ENCODE peak calls at places on chromosome 13, in eight cellular contexts. W, L, Z, O, J, S, Y and F are unnamed samples.

GRCh38 chr13:111388851-111389500 is 68.5 kb downstream of the TEX29 start:
- DNase-seq in W (no peak), L (peak), Z (no peak), O (no peak), J (no peak), S (no peak), Y (no peak), F (no peak)

GRCh38 chr13:113157929-113158747 is at the start of gene PROZ:
- DNase-seq in W (no peak), L (no peak), Z (no peak), O (no peak), J (no peak), S (no peak), Y (no peak), F (no peak)

GRCh38 chr13:83121904-83122303 is 760.4 kb downstream of the SLITRK1 start:
- DNase-seq in W (no peak), L (no peak), Z (no peak), O (peak), J (no peak), S (no peak), Y (peak), F (no peak)

GRCh38 chr13:33057019-33057785 is 41.0 kb downstream of the KL start:
- DNase-seq in W (no peak), L (no peak), Z (no peak), O (peak), J (peak), S (peak), Y (peak), F (peak)

GRCh38 chr13:53422415-53422814 is 393.8 kb downstream of the OLFM4 start:
- DNase-seq in W (no peak), L (no peak), Z (no peak), O (no peak), J (no peak), S (no peak), Y (no peak), F (no peak)

GRCh38 chr13:48194392-48194754 is 38.6 kb upstream of the ITM2B start:
- DNase-seq in W (no peak), L (no peak), Z (no peak), O (peak), J (no peak), S (no peak), Y (peak), F (peak)

GRCh38 chr13:40758811-40759210 is 12.2 kb downstream of the MRPS31 start:
- DNase-seq in W (no peak), L (no peak), Z (no peak), O (no peak), J (no peak), S (no peak), Y (no peak), F (peak)

GRCh38 chr13:33119886-33120543 is 103.8 kb downstream of the KL start:
- DNase-seq in W (no peak), L (no peak), Z (peak), O (no peak), J (no peak), S (no peak), Y (no peak), F (no peak)

GRCh38 chr13:98783856-98784478 is 31.5 kb upstream of the SLC15A1 start:
- DNase-seq in W (no peak), L (peak), Z (no peak), O (no peak), J (no peak), S (no peak), Y (no peak), F (no peak)

GRCh38 chr13:67614013-67614412 is 383.9 kb upstream of the PCDH9 start:
- DNase-seq in W (no peak), L (no peak), Z (no peak), O (no peak), J (no peak), S (no peak), Y (no peak), F (no peak)

GRCh38 chr13:31968473-31968872 is 63.1 kb upstream of the FRY start:
- DNase-seq in W (no peak), L (peak), Z (no peak), O (no peak), J (no peak), S (no peak), Y (peak), F (peak)

GRCh38 chr13:43036386-43037220 is 13.2 kb downstream of the DNAJC15 start:
- DNase-seq in W (no peak), L (no peak), Z (no peak), O (no peak), J (no peak), S (no peak), Y (peak), F (no peak)

GRCh38 chr13:99819962-99820361 is 151.6 kb downstream of the ZIC5 start:
- DNase-seq in W (no peak), L (peak), Z (no peak), O (no peak), J (no peak), S (no peak), Y (no peak), F (no peak)

GRCh38 chr13:109028626-109029025 is 399.2 kb downstream of the MYO16 start:
- DNase-seq in W (no peak), L (no peak), Z (no peak), O (no peak), J (no peak), S (no peak), Y (peak), F (no peak)

GRCh38 chr13:78712866-78713265 is 53.9 kb upstream of the OBI1 start:
- DNase-seq in W (no peak), L (no peak), Z (no peak), O (no peak), J (no peak), S (no peak), Y (no peak), F (no peak)

GRCh38 chr13:73421310-73421912 is 362.6 kb downstream of the KLF5 start:
- DNase-seq in W (no peak), L (peak), Z (peak), O (peak), J (no peak), S (no peak), Y (no peak), F (no peak)

GRCh38 chr13:80339841-80340642 is 884 bp downstream of the SPRY2 start:
- DNase-seq in W (peak), L (peak), Z (no peak), O (peak), J (no peak), S (peak), Y (peak), F (peak)

GRCh38 chr13:112690242-112690943 is 555 bp downstream of the ATP11A start:
- DNase-seq in W (peak), L (peak), Z (no peak), O (peak), J (peak), S (peak), Y (peak), F (peak)

GRCh38 chr13:40207110-40207478 is 459.3 kb downstream of the FOXO1 start:
- DNase-seq in W (no peak), L (no peak), Z (no peak), O (no peak), J (no peak), S (no peak), Y (no peak), F (peak)

GRCh38 chr13:41216160-41216559 is 21.8 kb upstream of the KBTBD7 start:
- DNase-seq in W (no peak), L (no peak), Z (no peak), O (peak), J (peak), S (no peak), Y (peak), F (no peak)

GRCh38 chr13:66849706-66850105 is 380.4 kb downstream of the PCDH9 start:
- DNase-seq in W (no peak), L (no peak), Z (no peak), O (no peak), J (no peak), S (no peak), Y (no peak), F (no peak)

GRCh38 chr13:112253631-112254030 is 122.5 kb upstream of the SPACA7 start:
- DNase-seq in W (no peak), L (peak), Z (no peak), O (no peak), J (no peak), S (no peak), Y (no peak), F (no peak)

GRCh38 chr13:46648166-46648607 is 95.2 kb downstream of the LRCH1 start:
- DNase-seq in W (peak), L (peak), Z (peak), O (peak), J (peak), S (no peak), Y (no peak), F (peak)

GRCh38 chr13:111267784-111268183 is 52.7 kb upstream of the TEX29 start:
- DNase-seq in W (no peak), L (no peak), Z (no peak), O (no peak), J (no peak), S (no peak), Y (no peak), F (no peak)

GRCh38 chr13:102977471-102977870 is 88.7 kb downstream of the SLC10A2 start:
- DNase-seq in W (no peak), L (peak), Z (no peak), O (peak), J (no peak), S (no peak), Y (peak), F (no peak)

GRCh38 chr13:75437582-75438318 is 44.2 kb downstream of the TBC1D4 start:
- DNase-seq in W (no peak), L (no peak), Z (no peak), O (peak), J (peak), S (no peak), Y (peak), F (no peak)

GRCh38 chr13:107250626-107251025 is 682.7 kb upstream of the ARGLU1 start:
- DNase-seq in W (no peak), L (no peak), Z (no peak), O (no peak), J (no peak), S (no peak), Y (no peak), F (no peak)

GRCh38 chr13:72506706-72507105 is 220.7 kb downstream of the MZT1 start:
- DNase-seq in W (no peak), L (no peak), Z (no peak), O (no peak), J (no peak), S (no peak), Y (no peak), F (no peak)

GRCh38 chr13:47831265-47831664 is 169.8 kb downstream of the SUCLA2 start:
- DNase-seq in W (no peak), L (no peak), Z (no peak), O (peak), J (peak), S (no peak), Y (peak), F (no peak)

GRCh38 chr13:26664942-26665341 is 95.6 kb downstream of the GPR12 start:
- DNase-seq in W (no peak), L (no peak), Z (no peak), O (no peak), J (no peak), S (no peak), Y (no peak), F (no peak)

GRCh38 chr13:44128522-44128921 is 245.1 kb upstream of the SERP2 start:
- DNase-seq in W (no peak), L (no peak), Z (no peak), O (peak), J (peak), S (no peak), Y (peak), F (no peak)

GRCh38 chr13:64723735-64724134 is 2506.4 kb downstream of the PCDH9 start:
- DNase-seq in W (no peak), L (no peak), Z (peak), O (peak), J (peak), S (no peak), Y (peak), F (no peak)
- TF ChIP-seq CTCF in W (no peak), L (no peak), Z (no peak), O (no peak), J (no peak), S (no peak), Y (no peak), F (no peak)

GRCh38 chr13:95226476-95226875 is 74.8 kb downstream of the ABCC4 start:
- DNase-seq in W (no peak), L (no peak), Z (no peak), O (no peak), J (no peak), S (no peak), Y (no peak), F (peak)
- TF ChIP-seq CTCF in W (no peak), L (no peak), Z (no peak), O (no peak), J (no peak), S (no peak), Y (no peak), F (peak)

DNA sequence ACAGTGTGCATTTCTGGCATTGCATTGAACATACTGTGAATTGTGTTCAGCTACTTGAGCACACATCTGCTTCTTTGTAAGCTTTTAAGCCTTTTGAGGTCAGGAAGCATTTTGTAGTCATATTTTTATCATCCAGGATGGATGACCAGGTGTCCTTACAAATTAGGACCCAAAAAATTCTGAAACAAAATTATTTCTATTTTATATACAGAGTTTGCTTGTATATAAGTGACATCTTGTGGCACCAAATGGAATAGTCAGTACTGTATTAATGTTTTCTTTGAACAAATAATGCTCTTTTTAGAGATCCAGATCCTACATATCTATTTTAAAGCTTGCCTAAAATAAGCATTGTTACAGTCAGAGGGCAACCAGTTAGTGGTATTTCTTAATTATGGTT is 9.5 kb upstream of the SUPT20H start:
- DNase-seq in W (no peak), L (no peak), Z (peak), O (peak), J (peak), S (no peak), Y (peak), F (no peak)
- TF ChIP-seq CTCF in W (peak), L (no peak), Z (peak), O (peak), J (peak), S (no peak), Y (peak), F (peak)

GRCh38 chr13:20353973-20354372 is 121.9 kb upstream of the GJB6 start:
- DNase-seq in W (no peak), L (no peak), Z (no peak), O (peak), J (peak), S (no peak), Y (peak), F (no peak)
- TF ChIP-seq CTCF in W (peak), L (no peak), Z (no peak), O (peak), J (peak), S (peak), Y (peak), F (no peak)

GRCh38 chr13:92717857-92718256 is 508.8 kb upstream of the GPC6 start:
- DNase-seq in W (no peak), L (no peak), Z (no peak), O (no peak), J (no peak), S (no peak), Y (no peak), F (no peak)

GRCh38 chr13:92719868-92720267 is 506.7 kb upstream of the GPC6 start:
- DNase-seq in W (no peak), L (no peak), Z (no peak), O (no peak), J (no peak), S (no peak), Y (no peak), F (no peak)

GRCh38 chr13:92721610-92722009 is 505.0 kb upstream of the GPC6 start:
- DNase-seq in W (no peak), L (no peak), Z (no peak), O (no peak), J (no peak), S (no peak), Y (no peak), F (no peak)

DNA sequence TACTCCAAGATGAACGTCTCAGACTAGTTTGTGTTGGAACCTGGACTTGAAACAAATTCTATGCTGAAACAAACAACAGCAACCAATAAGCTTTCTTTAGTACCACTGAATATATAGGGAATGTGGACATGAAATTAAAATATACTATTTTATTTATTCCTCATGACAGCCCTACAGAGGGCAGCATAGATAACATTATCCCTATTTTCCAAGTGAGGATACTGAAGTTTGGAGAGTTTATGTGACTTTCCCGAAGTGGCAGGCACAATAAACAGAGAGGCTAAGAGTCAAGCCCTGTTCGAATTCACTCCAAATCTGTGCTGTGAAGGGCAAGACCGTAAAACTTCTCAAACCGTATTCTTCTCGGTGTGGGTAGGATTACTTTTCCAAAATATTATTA is 509.9 kb upstream of the GPC6 start:
- DNase-seq in W (no peak), L (no peak), Z (no peak), O (peak), J (peak), S (no peak), Y (peak), F (no peak)
- TF ChIP-seq CTCF in W (peak), L (no peak), Z (no peak), O (no peak), J (peak), S (peak), Y (peak), F (no peak)

DNA sequence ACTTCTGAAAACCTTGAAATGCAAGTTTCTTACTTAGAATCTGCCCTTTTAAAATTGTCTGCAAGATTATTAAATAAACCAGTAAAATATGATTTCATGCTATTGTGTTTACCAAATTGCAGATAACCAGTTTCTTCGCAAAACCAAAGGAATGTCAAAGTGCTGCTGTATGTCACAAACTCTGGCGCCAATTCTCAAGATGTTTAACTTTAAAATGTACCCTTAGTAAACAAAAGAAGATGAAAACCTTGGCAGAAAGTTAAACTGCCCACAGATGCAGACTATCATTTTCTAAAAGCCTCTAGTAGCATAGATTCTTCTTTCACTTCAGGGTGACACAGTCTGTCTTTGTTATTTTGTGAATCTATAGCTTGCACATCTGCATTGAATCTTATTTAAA is 189.2 kb downstream of the SLITRK6 start:
- DNase-seq in W (no peak), L (no peak), Z (no peak), O (no peak), J (no peak), S (no peak), Y (no peak), F (no peak)
- TF ChIP-seq CTCF in W (no peak), L (no peak), Z (no peak), O (no peak), J (no peak), S (no peak), Y (no peak), F (no peak)

GRCh38 chr13:45370922-45371406 is 30.0 kb upstream of the TPT1 start:
- DNase-seq in W (peak), L (peak), Z (no peak), O (peak), J (peak), S (peak), Y (peak), F (peak)
- TF ChIP-seq CTCF in W (peak), L (peak), Z (no peak), O (peak), J (peak), S (peak), Y (peak), F (peak)

GRCh38 chr13:54758795-54759194 is 1730.2 kb downstream of the OLFM4 start:
- DNase-seq in W (no peak), L (no peak), Z (no peak), O (no peak), J (no peak), S (no peak), Y (no peak), F (no peak)
- TF ChIP-seq CTCF in W (no peak), L (no peak), Z (no peak), O (no peak), J (no peak), S (no peak), Y (no peak), F (no peak)